ENCODE peak calls at places on chromosomes 2 and 18, in seven cellular contexts. F is colonic mucosa, V is Panc1, Y is astrocyte of the spinal cord, G is PC-3, C is fibroblast of the aortic adventitia, J is HFF-Myc. R is an unnamed sample.
A peak's percentile ranks its signal among the peaks of the same experiment; 100 is the strongest.

GRCh38 chr2:46229134-46230063 is 67.8 kb upstream of the EPAS1 start:
- DNase-seq in C (no peak), V (no peak), Y (peak; percentile 94), F (peak; percentile 20), G (peak; percentile 47), J (no peak), R (no peak)

GRCh38 chr2:121454549-121455090 is 76.1 kb upstream of the RNU4ATAC start:
- DNase-seq in V (no peak), G (no peak), C (no peak), Y (no peak), J (no peak), F (no peak), R (no peak)

GRCh38 chr2:98381494-98381893 is 35.2 kb downstream of the CNGA3 start:
- DNase-seq in G (no peak), F (no peak), V (no peak), Y (no peak), J (no peak), C (no peak), R (no peak)

GRCh38 chr2:54538537-54538936 is 82.4 kb downstream of the SPTBN1 start:
- DNase-seq in G (no peak), J (no peak), F (no peak), C (no peak), Y (no peak), V (no peak), R (no peak)

GRCh38 chr2:8169443-8169842 is 512.4 kb upstream of the ID2 start:
- DNase-seq in J (peak; percentile 21), C (peak; percentile 97), Y (peak; percentile 93), V (no peak), G (peak; percentile 25), F (no peak), R (no peak)

GRCh38 chr2:52964916-52965530 is 802.6 kb upstream of the CHAC2 start:
- DNase-seq in G (no peak), Y (no peak), V (no peak), J (no peak), C (no peak), F (no peak), R (no peak)

GRCh38 chr18:46411862-46412690 is 244.9 kb downstream of the LOXHD1 start:
- DNase-seq in G (no peak), F (peak; percentile 29), V (no peak), Y (peak; percentile 44), C (no peak), J (no peak), R (no peak)

GRCh38 chr18:74353169-74353775 is 37.6 kb downstream of the C18orf63 start:
- DNase-seq in F (peak; percentile 69), J (peak; percentile 63), Y (peak; percentile 66), G (peak; percentile 73), V (peak; percentile 59), C (peak; percentile 87), R (peak; percentile 44)

GRCh38 chr2:113124181-113124961 is 3.0 kb upstream of the IL1RN start:
- DNase-seq in V (no peak), Y (peak; percentile 10), J (no peak), C (peak; percentile 52), F (no peak), G (peak; percentile 42), R (no peak)
- H3K4me3 ChIP-seq in V (no peak overlapping the region), Y (no peak overlapping the region), J (no peak overlapping the region), C (no peak overlapping the region), F (no peak overlapping the region), G (no peak overlapping the region), R (no peak overlapping the region)

DNA sequence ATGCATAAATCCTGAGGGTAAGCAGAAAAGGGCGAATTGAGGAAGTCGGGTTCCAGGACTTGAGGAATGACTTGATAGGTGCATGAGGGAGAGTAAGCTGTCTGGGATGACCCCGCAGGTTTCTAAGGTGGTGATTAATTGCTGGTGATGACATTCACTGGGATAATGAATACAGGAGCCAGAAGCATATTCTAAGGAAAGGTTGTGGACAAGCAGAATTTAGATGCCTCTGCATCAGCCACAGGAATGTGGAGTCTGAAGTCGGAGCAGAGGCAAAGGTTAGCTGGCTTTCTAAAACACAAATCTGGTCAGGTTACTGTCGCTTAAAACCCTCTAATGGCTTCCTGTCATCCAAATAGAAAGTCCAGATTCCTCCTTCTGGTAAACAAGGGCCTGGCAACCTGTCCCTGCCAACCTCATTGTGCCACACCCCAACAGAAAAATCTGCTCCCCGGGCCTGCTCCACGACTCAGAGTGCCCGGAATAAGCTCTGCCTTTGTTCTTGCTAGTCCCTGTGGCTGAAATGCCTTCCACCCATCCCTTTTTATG is 11.4 kb upstream of the TMEM214 start:
- DNase-seq in V (no peak), G (peak; percentile 75), C (peak; percentile 21), Y (no peak), F (peak; percentile 77), J (no peak), R (no peak)
- TF ChIP-seq CTCF in V (no peak), G (no peak), C (no peak), Y (no peak), F (no peak), J (no peak), R (no peak)

GRCh38 chr2:103860016-103860415 is 993.9 kb upstream of the POU3F3 start:
- DNase-seq in Y (no peak), V (no peak), J (no peak), C (no peak), G (no peak), F (no peak), R (no peak)
- H3K4me3 ChIP-seq in Y (no peak overlapping the region), V (no peak overlapping the region), J (no peak overlapping the region), C (no peak overlapping the region), G (no peak overlapping the region), F (no peak overlapping the region), R (no peak overlapping the region)

DNA sequence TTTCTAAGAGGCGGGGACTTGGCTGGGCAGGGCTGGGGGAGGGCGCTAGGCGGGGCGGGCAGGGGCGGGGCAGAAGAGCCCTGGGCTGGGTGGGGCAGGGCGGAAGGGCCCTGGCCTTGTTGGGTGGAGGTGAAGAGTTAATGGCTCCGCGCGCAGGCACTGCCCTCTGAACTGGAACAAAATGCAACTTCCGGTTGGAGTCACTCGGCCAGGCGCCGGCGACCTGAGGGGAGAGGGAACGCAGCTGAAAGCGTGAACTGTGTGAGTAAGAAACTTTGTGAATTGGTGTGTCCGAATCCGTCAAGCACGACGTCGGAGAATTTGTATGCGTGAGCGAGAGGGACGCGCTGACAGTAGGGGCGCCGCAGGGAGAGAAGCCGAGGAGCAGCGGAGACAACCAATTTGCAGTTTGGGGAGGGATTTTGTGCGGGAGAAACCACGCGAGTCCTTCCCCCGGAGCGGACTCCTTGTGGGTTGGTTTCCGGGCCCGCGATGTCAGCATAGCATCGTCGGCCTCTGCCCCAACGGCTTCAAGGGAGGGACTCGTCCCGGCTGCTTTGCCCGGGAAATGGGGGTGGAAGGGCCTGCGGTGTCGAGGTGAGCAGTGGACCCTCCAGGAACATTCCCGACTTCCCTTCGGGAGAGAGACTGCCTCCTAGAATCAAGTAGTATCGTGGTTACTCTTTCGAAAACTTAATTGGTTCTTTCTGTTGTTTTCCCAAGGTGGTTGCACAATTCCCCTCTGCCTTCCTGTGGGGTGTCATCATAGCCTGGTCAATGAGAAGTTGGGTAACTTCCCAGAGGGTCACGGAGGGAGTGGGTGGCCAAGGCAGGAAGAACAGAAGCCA is at the start of gene TANK:
- DNase-seq in Y (peak; percentile 92), C (peak; percentile 98), V (peak; percentile 85), J (peak; percentile 77), G (peak; percentile 92), F (peak; percentile 95), R (peak; percentile 87)
- TF ChIP-seq CTCF in Y (no peak), C (peak; percentile 12), V (no peak), J (no peak), G (no peak), F (no peak), R (no peak)

DNA sequence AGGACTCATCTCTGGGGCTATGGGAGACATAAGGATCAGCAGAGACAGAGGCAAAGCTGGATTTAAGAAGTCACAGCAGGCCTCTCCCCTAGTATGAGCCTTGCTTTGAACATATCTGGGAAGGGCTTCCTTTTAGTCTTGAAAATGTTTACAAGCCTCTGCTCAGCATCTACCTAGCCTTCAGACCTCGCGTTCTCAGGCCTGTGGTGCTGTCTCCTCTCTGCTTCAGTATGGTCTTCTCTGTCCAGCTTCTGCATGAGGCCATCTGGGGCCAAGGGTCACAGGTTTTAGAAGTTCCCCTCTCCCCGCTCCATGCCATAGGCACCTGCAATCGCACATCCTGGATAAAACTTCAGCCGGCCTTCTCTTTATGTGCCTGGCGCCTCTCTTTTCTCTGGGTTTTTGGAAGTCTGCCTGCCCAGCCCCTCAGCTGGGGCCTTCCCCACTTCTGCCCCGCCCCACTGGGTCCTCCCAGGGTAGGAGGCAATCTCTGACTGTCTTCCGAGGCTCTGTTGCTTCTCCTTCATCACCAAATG is 7.1 kb downstream of the ACTG2 start:
- DNase-seq in Y (no peak), F (no peak), V (no peak), G (no peak), J (no peak), C (no peak), R (no peak)
- H3K4me3 ChIP-seq in Y (no peak overlapping the region), F (no peak overlapping the region), V (no peak overlapping the region), G (no peak overlapping the region), J (no peak overlapping the region), C (no peak overlapping the region), R (no peak overlapping the region)

DNA sequence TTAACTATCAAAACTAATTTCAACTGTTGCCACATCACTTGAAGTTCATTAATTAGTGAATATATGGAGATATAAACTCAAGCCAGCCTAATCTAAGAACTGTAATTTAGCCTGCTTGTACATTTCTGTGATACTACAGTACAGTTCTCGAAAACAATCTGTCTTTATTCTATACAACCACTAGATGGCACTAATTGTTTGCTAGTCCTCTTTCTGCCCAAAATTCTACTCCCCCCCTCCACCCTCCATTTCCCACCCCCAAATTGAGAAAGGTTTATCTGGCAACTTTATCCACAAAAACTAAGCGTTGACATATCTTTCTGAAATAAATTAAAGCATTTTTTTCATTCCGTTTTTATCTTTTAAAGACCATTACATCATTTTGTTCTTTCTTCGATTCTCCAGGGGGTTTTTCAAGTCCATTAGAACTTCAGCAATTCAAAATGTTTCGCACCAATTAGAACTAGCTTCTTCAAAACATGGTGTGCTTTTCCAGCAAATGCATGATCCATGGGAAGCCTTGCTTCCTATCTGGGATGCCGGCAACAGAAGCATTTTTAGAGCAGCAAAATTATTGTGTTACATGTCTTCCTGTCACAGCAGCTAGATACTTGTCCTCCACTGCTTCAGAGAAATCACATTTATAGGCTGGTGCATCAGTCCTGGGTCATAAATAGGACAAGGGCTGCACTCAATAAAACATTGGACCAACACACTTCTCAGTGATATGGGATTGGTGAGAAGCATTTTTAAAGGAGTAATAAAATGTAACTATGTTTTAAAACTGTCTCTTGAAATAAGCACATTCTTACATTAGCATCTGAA is 241.3 kb downstream of the PAX3 start:
- DNase-seq in F (no peak), C (peak; percentile 16), G (peak; percentile 21), V (peak; percentile 7), Y (peak; percentile 21), J (no peak), R (no peak)
- TF ChIP-seq CTCF in F (peak; percentile 49), C (peak; percentile 64), G (peak; percentile 81), V (peak; percentile 69), Y (peak; percentile 52), J (peak; percentile 35), R (peak; percentile 51)

DNA sequence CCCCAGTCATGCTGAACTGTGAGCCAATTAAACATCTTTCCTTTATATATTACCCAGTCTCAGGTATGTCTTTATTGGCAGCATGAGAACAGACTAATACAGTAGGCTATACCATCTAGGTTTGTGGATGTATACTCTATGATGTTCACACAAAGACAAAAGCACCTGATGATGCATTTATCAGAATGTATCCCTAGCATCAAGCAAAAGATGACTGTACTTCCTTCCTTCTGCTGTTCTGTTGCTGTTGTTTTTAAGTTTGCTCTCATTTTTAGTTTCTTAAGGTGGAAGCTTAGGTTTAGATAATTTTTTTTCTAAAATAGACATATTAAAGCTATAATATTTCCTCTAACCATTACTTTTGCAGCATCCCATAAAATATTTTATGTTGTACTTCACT is 12.4 kb downstream of the ZSCAN30 start:
- DNase-seq in J (no peak), V (no peak), Y (no peak), C (no peak), F (no peak), G (no peak), R (no peak)
- H3K4me3 ChIP-seq in J (no peak overlapping the region), V (no peak overlapping the region), Y (no peak overlapping the region), C (no peak overlapping the region), F (no peak overlapping the region), G (no peak overlapping the region), R (no peak overlapping the region)

R was measured in LNCaP clone FGC.